ENCODE peak calls at places on chromosomes 3 and 15, in nine cellular contexts. One of them, this sample, is unnamed. For H3K4me1, the result is how much of the 10 kb centered on the place peaks cover.

GRCh38 chr15:90203922-90204321 is 2.8 kb downstream of the SEMA4B start:
- DNase-seq in body of pancreas: no peak
- DNase-seq in A549: no peak
- DNase-seq in pancreas: no peak
- DNase-seq in fibroblast of lung: no peak
- DNase-seq in neural progenitor cell: no peak
- DNase-seq in small intestine: no peak
- DNase-seq in CD8-positive, alpha-beta memory T cell: no peak
- DNase-seq in mesendoderm: no peak
- DNase-seq in this sample: peak

GRCh38 chr3:157529751-157530150 is 26.5 kb upstream of the VEPH1 start:
- DNase-seq in small intestine: no peak
- DNase-seq in A549: no peak
- DNase-seq in mesendoderm: no peak
- DNase-seq in CD8-positive, alpha-beta memory T cell: no peak
- DNase-seq in pancreas: no peak
- DNase-seq in body of pancreas: no peak
- DNase-seq in fibroblast of lung: no peak
- DNase-seq in neural progenitor cell: no peak
- DNase-seq in this sample: no peak

GRCh38 chr15:80789296-80789695 is 10.1 kb downstream of the CEMIP start:
- DNase-seq in CD8-positive, alpha-beta memory T cell: no peak
- DNase-seq in pancreas: no peak
- DNase-seq in body of pancreas: no peak
- DNase-seq in neural progenitor cell: no peak
- DNase-seq in small intestine: no peak
- DNase-seq in fibroblast of lung: no peak
- DNase-seq in mesendoderm: no peak
- DNase-seq in A549: no peak
- DNase-seq in this sample: no peak

GRCh38 chr3:149221783-149222517 is at the start of gene CP:
- DNase-seq in mesendoderm: no peak
- DNase-seq in CD8-positive, alpha-beta memory T cell: no peak
- DNase-seq in fibroblast of lung: no peak
- DNase-seq in body of pancreas: no peak
- DNase-seq in A549: no peak
- DNase-seq in pancreas: no peak
- DNase-seq in small intestine: no peak
- DNase-seq in neural progenitor cell: peak
- DNase-seq in this sample: no peak

GRCh38 chr3:170815340-170815739 is 54.7 kb downstream of the RPL22L1 start:
- DNase-seq in CD8-positive, alpha-beta memory T cell: no peak
- DNase-seq in pancreas: peak
- DNase-seq in A549: no peak
- DNase-seq in neural progenitor cell: peak
- DNase-seq in fibroblast of lung: no peak
- DNase-seq in mesendoderm: peak
- DNase-seq in body of pancreas: peak
- DNase-seq in small intestine: peak
- DNase-seq in this sample: no peak

GRCh38 chr3:79973917-79974595 is 206.3 kb upstream of the ROBO1 start:
- DNase-seq in CD8-positive, alpha-beta memory T cell: no peak
- DNase-seq in body of pancreas: no peak
- DNase-seq in A549: no peak
- DNase-seq in fibroblast of lung: peak
- DNase-seq in neural progenitor cell: no peak
- DNase-seq in pancreas: no peak
- DNase-seq in mesendoderm: no peak
- DNase-seq in small intestine: no peak
- DNase-seq in this sample: no peak

GRCh38 chr15:85838655-85839054 is 43.9 kb upstream of the KLHL25 start:
- DNase-seq in CD8-positive, alpha-beta memory T cell: no peak
- DNase-seq in neural progenitor cell: no peak
- DNase-seq in A549: no peak
- DNase-seq in small intestine: peak
- DNase-seq in pancreas: no peak
- DNase-seq in body of pancreas: peak
- DNase-seq in mesendoderm: no peak
- DNase-seq in fibroblast of lung: no peak
- DNase-seq in this sample: no peak

GRCh38 chr3:9247361-9248231 is 1.9 kb downstream of the SRGAP3 start:
- DNase-seq in fibroblast of lung: no peak
- DNase-seq in pancreas: no peak
- DNase-seq in CD8-positive, alpha-beta memory T cell: no peak
- DNase-seq in neural progenitor cell: peak
- DNase-seq in small intestine: peak
- DNase-seq in mesendoderm: no peak
- DNase-seq in A549: no peak
- DNase-seq in body of pancreas: no peak
- DNase-seq in this sample: no peak

GRCh38 chr3:129548566-129548965 is 5.6 kb downstream of the H1-8 start:
- DNase-seq in pancreas: peak
- DNase-seq in mesendoderm: no peak
- DNase-seq in CD8-positive, alpha-beta memory T cell: no peak
- DNase-seq in neural progenitor cell: no peak
- DNase-seq in small intestine: no peak
- DNase-seq in A549: no peak
- DNase-seq in fibroblast of lung: no peak
- DNase-seq in body of pancreas: peak
- DNase-seq in this sample: no peak

GRCh38 chr3:170046269-170047132 is 8.7 kb downstream of the GPR160 start:
- DNase-seq in A549: no peak
- DNase-seq in mesendoderm: no peak
- DNase-seq in small intestine: peak
- DNase-seq in neural progenitor cell: no peak
- DNase-seq in body of pancreas: peak
- DNase-seq in fibroblast of lung: no peak
- DNase-seq in pancreas: peak
- DNase-seq in CD8-positive, alpha-beta memory T cell: no peak
- DNase-seq in this sample: no peak

GRCh38 chr15:33086500-33087141 is 107.9 kb downstream of the FMN1 start:
- DNase-seq in pancreas: no peak
- DNase-seq in CD8-positive, alpha-beta memory T cell: no peak
- DNase-seq in fibroblast of lung: peak
- DNase-seq in mesendoderm: peak
- DNase-seq in small intestine: peak
- DNase-seq in body of pancreas: no peak
- DNase-seq in neural progenitor cell: peak
- DNase-seq in A549: peak
- DNase-seq in this sample: no peak

GRCh38 chr15:52349062-52349700 is 53.6 kb upstream of the MYO5C start:
- DNase-seq in CD8-positive, alpha-beta memory T cell: no peak
- DNase-seq in neural progenitor cell: no peak
- DNase-seq in body of pancreas: no peak
- DNase-seq in small intestine: no peak
- DNase-seq in A549: no peak
- DNase-seq in fibroblast of lung: no peak
- DNase-seq in pancreas: no peak
- DNase-seq in mesendoderm: peak
- DNase-seq in this sample: no peak

GRCh38 chr3:34264650-34265049 is 466.2 kb downstream of the PDCD6IP start:
- DNase-seq in body of pancreas: no peak
- DNase-seq in CD8-positive, alpha-beta memory T cell: no peak
- DNase-seq in A549: no peak
- DNase-seq in fibroblast of lung: no peak
- DNase-seq in neural progenitor cell: no peak
- DNase-seq in pancreas: no peak
- DNase-seq in mesendoderm: no peak
- DNase-seq in small intestine: no peak
- DNase-seq in this sample: no peak

GRCh38 chr3:125202197-125202596 is 10.4 kb downstream of the SLC12A8 start:
- DNase-seq in A549: no peak
- DNase-seq in small intestine: no peak
- DNase-seq in CD8-positive, alpha-beta memory T cell: no peak
- DNase-seq in mesendoderm: peak
- DNase-seq in body of pancreas: no peak
- DNase-seq in neural progenitor cell: peak
- DNase-seq in pancreas: no peak
- DNase-seq in fibroblast of lung: peak
- DNase-seq in this sample: no peak

GRCh38 chr3:126356373-126357298 is 572 bp downstream of the KLF15 start:
- DNase-seq in mesendoderm: no peak
- DNase-seq in neural progenitor cell: peak
- DNase-seq in pancreas: peak
- DNase-seq in A549: no peak
- DNase-seq in body of pancreas: peak
- DNase-seq in CD8-positive, alpha-beta memory T cell: no peak
- DNase-seq in fibroblast of lung: no peak
- DNase-seq in small intestine: peak
- DNase-seq in this sample: peak

DNA sequence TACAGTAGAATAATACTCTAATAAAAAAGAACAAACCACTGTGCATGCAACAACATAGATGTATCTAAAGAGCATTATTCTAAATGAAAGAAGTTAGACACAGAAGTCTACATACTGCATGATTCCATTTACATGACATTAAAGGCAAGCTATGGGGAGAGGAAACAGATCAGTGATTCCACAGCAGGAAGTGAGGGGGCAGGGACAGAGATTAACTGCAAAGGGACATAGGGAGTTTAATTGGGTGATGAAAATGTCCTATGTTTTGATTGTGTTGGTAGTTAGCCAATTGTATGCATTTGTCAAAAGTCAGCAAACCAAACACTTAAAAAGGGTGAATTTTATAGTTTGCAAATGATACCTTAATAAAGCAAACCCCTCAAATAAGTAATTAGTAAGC is 13.8 kb downstream of the CRYGS start:
- DNase-seq in fibroblast of lung: no peak
- DNase-seq in A549: no peak
- DNase-seq in small intestine: no peak
- DNase-seq in mesendoderm: no peak
- DNase-seq in body of pancreas: no peak
- DNase-seq in pancreas: no peak
- DNase-seq in CD8-positive, alpha-beta memory T cell: no peak
- DNase-seq in neural progenitor cell: no peak
- DNase-seq in this sample: no peak
- H3K4me1 ChIP-seq in fibroblast of lung: under half
- H3K4me1 ChIP-seq in A549: under half
- H3K4me1 ChIP-seq in small intestine: under half
- H3K4me1 ChIP-seq in mesendoderm: under half
- H3K4me1 ChIP-seq in body of pancreas: under half
- H3K4me1 ChIP-seq in pancreas: under half
- H3K4me1 ChIP-seq in CD8-positive, alpha-beta memory T cell: under half
- H3K4me1 ChIP-seq in neural progenitor cell: under half
- H3K4me1 ChIP-seq in this sample: under half

GRCh38 chr3:61830111-61830400 is 268.7 kb downstream of the PTPRG start:
- DNase-seq in A549: no peak
- DNase-seq in body of pancreas: no peak
- DNase-seq in mesendoderm: no peak
- DNase-seq in pancreas: no peak
- DNase-seq in CD8-positive, alpha-beta memory T cell: no peak
- DNase-seq in small intestine: no peak
- DNase-seq in neural progenitor cell: no peak
- DNase-seq in fibroblast of lung: peak
- DNase-seq in this sample: no peak
- H3K4me1 ChIP-seq in A549: under half
- H3K4me1 ChIP-seq in body of pancreas: under half
- H3K4me1 ChIP-seq in mesendoderm: under half
- H3K4me1 ChIP-seq in pancreas: under half
- H3K4me1 ChIP-seq in CD8-positive, alpha-beta memory T cell: under half
- H3K4me1 ChIP-seq in small intestine: under half
- H3K4me1 ChIP-seq in neural progenitor cell: under half
- H3K4me1 ChIP-seq in fibroblast of lung: under half
- H3K4me1 ChIP-seq in this sample: half or more

GRCh38 chr3:188367741-188368140 is 213.8 kb downstream of the LPP start:
- DNase-seq in A549: no peak
- DNase-seq in pancreas: no peak
- DNase-seq in neural progenitor cell: no peak
- DNase-seq in body of pancreas: no peak
- DNase-seq in small intestine: no peak
- DNase-seq in fibroblast of lung: no peak
- DNase-seq in CD8-positive, alpha-beta memory T cell: no peak
- DNase-seq in mesendoderm: no peak
- DNase-seq in this sample: no peak

GRCh38 chr3:188365978-188366698 is 212.2 kb downstream of the LPP start:
- DNase-seq in body of pancreas: peak
- DNase-seq in fibroblast of lung: peak
- DNase-seq in CD8-positive, alpha-beta memory T cell: no peak
- DNase-seq in small intestine: no peak
- DNase-seq in neural progenitor cell: no peak
- DNase-seq in A549: no peak
- DNase-seq in mesendoderm: no peak
- DNase-seq in pancreas: no peak
- DNase-seq in this sample: no peak

GRCh38 chr3:188365184-188365583 is 211.2 kb downstream of the LPP start:
- DNase-seq in A549: no peak
- DNase-seq in fibroblast of lung: no peak
- DNase-seq in small intestine: no peak
- DNase-seq in neural progenitor cell: no peak
- DNase-seq in pancreas: no peak
- DNase-seq in CD8-positive, alpha-beta memory T cell: no peak
- DNase-seq in mesendoderm: no peak
- DNase-seq in body of pancreas: no peak
- DNase-seq in this sample: no peak

GRCh38 chr3:188369526-188369925 is 215.6 kb downstream of the LPP start:
- DNase-seq in pancreas: no peak
- DNase-seq in body of pancreas: no peak
- DNase-seq in CD8-positive, alpha-beta memory T cell: no peak
- DNase-seq in fibroblast of lung: no peak
- DNase-seq in mesendoderm: no peak
- DNase-seq in A549: no peak
- DNase-seq in small intestine: no peak
- DNase-seq in neural progenitor cell: no peak
- DNase-seq in this sample: no peak

GRCh38 chr3:188370081-188370830 is 216.3 kb downstream of the LPP start:
- DNase-seq in small intestine: peak
- DNase-seq in body of pancreas: no peak
- DNase-seq in neural progenitor cell: no peak
- DNase-seq in CD8-positive, alpha-beta memory T cell: no peak
- DNase-seq in mesendoderm: no peak
- DNase-seq in fibroblast of lung: no peak
- DNase-seq in A549: no peak
- DNase-seq in pancreas: no peak
- DNase-seq in this sample: no peak
- H3K4me1 ChIP-seq in small intestine: under half
- H3K4me1 ChIP-seq in body of pancreas: under half
- H3K4me1 ChIP-seq in neural progenitor cell: under half
- H3K4me1 ChIP-seq in CD8-positive, alpha-beta memory T cell: under half
- H3K4me1 ChIP-seq in mesendoderm: under half
- H3K4me1 ChIP-seq in fibroblast of lung: under half
- H3K4me1 ChIP-seq in A549: under half
- H3K4me1 ChIP-seq in pancreas: under half
- H3K4me1 ChIP-seq in this sample: under half

DNA sequence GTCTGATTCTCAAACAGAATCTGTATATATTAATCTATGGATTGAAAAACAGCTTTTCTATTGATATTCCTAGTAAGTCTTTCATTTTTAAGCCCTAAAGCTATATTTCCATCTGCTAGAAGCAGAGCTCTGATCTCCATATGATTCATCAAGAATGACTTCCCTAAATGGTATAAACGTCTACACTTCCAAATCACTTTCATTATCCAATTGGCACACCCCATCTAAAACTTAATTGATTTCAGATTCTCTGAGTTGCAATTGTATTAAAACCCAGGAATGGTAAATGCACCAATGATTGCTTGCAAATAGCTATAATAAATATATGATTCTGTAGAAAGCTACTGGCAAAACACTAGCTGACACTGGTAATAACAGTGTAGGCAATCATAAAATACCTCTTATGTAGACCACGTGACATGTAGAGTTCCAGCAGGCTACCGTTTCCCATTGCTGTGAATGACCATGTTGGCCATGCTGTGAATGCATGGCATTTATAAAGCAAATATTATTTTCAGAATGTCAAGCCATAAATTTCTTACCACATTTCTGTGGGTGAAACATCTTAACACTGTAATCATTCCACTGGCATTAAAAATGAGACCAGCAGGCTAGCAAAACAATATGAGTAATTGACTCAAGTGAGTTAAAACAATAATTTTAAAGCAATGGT is 226.0 kb downstream of the ZMAT3 start:
- DNase-seq in pancreas: no peak
- DNase-seq in CD8-positive, alpha-beta memory T cell: no peak
- DNase-seq in small intestine: no peak
- DNase-seq in neural progenitor cell: no peak
- DNase-seq in body of pancreas: no peak
- DNase-seq in A549: no peak
- DNase-seq in fibroblast of lung: no peak
- DNase-seq in mesendoderm: no peak
- DNase-seq in this sample: no peak
- H3K4me1 ChIP-seq in pancreas: under half
- H3K4me1 ChIP-seq in CD8-positive, alpha-beta memory T cell: under half
- H3K4me1 ChIP-seq in small intestine: under half
- H3K4me1 ChIP-seq in neural progenitor cell: under half
- H3K4me1 ChIP-seq in body of pancreas: under half
- H3K4me1 ChIP-seq in A549: under half
- H3K4me1 ChIP-seq in fibroblast of lung: under half
- H3K4me1 ChIP-seq in mesendoderm: under half
- H3K4me1 ChIP-seq in this sample: under half